ENCODE peak calls at places on chromosomes 13 and 19, in five cellular contexts. N is OCI-LY7, T is thoracic aorta, V is foreskin fibroblast, D is H9. M is an unnamed sample.

GRCh38 chr13:35388979-35389378 is 87.5 kb downstream of the MAB21L1 start:
- DNase-seq in N (no peak), T (no peak), V (peak; percentile 78), D (no peak), M (no peak)

GRCh38 chr13:113565526-113566226 is 18.9 kb upstream of the TFDP1 start:
- DNase-seq in N (no peak), T (no peak), V (no peak), D (no peak), M (no peak)

GRCh38 chr13:61277877-61278276 is 137.8 kb downstream of the PCDH20 start:
- DNase-seq in N (no peak), T (no peak), V (no peak), D (no peak), M (no peak)

GRCh38 chr19:10501971-10502523 is 1.1 kb downstream of the KEAP1 start:
- DNase-seq in N (peak; percentile 59), T (peak; percentile 37), V (peak; percentile 73), D (peak; percentile 49), M (peak; percentile 78)

GRCh38 chr13:33940898-33941297 is 122.9 kb downstream of the RFC3 start:
- DNase-seq in N (no peak), T (no peak), V (no peak), D (peak; percentile 70), M (no peak)

GRCh38 chr13:105428816-105429215 is 1106.6 kb downstream of the EFNB2 start:
- DNase-seq in N (no peak), T (no peak), V (peak; percentile 56), D (no peak), M (no peak)

GRCh38 chr13:67139551-67139950 is 90.6 kb downstream of the PCDH9 start:
- DNase-seq in N (no peak), T (no peak), V (peak; percentile 72), D (no peak), M (no peak)

GRCh38 chr13:113903361-113903760 is 39.5 kb upstream of the GAS6 start:
- DNase-seq in N (no peak), T (peak; percentile 41), V (peak; percentile 74), D (no peak), M (no peak)

GRCh38 chr19:43667524-43668405 is 2.2 kb downstream of the PLAUR start:
- DNase-seq in N (no peak), T (no peak), V (no peak), D (no peak), M (no peak)

GRCh38 chr13:37360556-37360955 is 238.0 kb downstream of the POSTN start:
- DNase-seq in N (no peak), T (no peak), V (peak; percentile 49), D (no peak), M (no peak)

GRCh38 chr13:77022341-77022740 is 4.6 kb downstream of the FBXL3 start:
- DNase-seq in N (no peak), T (no peak), V (peak; percentile 45), D (no peak), M (no peak)

GRCh38 chr13:37403776-37404497 is 194.6 kb downstream of the POSTN start:
- DNase-seq in N (no peak), T (no peak), V (peak; percentile 75), D (no peak), M (no peak)

GRCh38 chr13:40878321-40878720 is 88.9 kb downstream of the SLC25A15 start:
- DNase-seq in N (no peak), T (no peak), V (no peak), D (no peak), M (no peak)

GRCh38 chr13:30908416-30908980 is 2.4 kb downstream of the MEDAG start:
- DNase-seq in N (no peak), T (no peak), V (no peak), D (no peak), M (no peak)

GRCh38 chr13:112740502-112741131 is 50.8 kb downstream of the ATP11A start:
- DNase-seq in N (no peak), T (no peak), V (peak; percentile 83), D (no peak), M (no peak)

GRCh38 chr19:35135389-35135909 is 590 bp upstream of the LGI4 start:
- DNase-seq in N (peak; percentile 79), T (no peak), V (peak; percentile 81), D (peak; percentile 84), M (peak; percentile 92)

GRCh38 chr13:33258437-33259193 is 26.9 kb downstream of the STARD13 start:
- DNase-seq in N (no peak), T (no peak), V (peak; percentile 77), D (no peak), M (no peak)

GRCh38 chr13:100946588-100946987 is 272.0 kb upstream of the TMTC4 start:
- DNase-seq in N (no peak), T (no peak), V (no peak), D (no peak), M (no peak)

GRCh38 chr19:18274303-18274775 is at the start of gene IQCN:
- DNase-seq in N (no peak), T (no peak), V (peak; percentile 59), D (peak; percentile 75), M (no peak)

GRCh38 chr19:3275583-3276340 is 51.3 kb downstream of the CELF5 start:
- DNase-seq in N (peak; percentile 95), T (peak; percentile 7), V (peak; percentile 84), D (peak; percentile 96), M (peak; percentile 99)

GRCh38 chr13:42378383-42378780 is 106.4 kb downstream of the AKAP11 start:
- DNase-seq in N (no peak), T (no peak), V (no peak), D (no peak), M (no peak)

DNA sequence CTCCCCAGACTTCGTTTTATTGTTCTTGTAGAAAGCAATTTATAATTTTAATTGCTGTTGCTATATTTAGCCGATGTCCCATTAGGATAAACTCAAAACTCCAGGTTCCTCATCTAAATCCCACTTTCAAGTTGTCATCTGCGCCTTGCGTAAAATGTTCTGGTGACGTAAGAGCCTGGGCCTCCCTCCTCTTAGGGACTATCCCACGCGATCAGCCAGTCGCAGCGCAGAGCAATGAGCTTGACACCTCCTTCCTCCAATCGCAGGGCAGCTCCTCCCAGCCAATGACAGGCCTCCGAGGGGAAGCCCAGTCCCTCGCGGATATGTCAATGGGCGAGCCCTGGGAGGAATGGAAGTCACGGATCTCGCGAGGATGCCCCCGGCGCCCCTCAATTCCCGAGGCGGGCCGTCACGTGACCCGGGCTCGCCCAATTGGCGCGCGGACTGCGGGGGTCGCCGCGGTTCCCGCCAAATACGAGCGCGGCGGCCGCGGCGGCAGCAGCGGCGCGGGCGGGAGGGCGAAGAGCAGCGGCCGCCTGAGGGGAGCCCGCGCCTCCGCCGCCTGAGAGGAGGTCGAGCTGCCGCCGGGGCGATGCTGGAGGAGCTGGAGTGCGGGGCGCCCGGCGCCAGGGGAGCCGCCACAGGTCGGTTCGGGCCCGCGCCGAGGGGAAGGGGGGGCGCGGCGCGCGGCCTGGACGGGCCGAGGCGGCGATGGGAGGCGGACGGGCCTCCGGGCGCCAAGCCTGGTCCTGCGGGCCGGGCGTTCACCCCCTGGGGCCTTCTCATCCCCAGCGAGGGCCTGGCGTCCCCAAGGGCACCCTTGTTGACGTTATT is at the start of gene CHAF1A:
- DNase-seq in N (peak; percentile 100), T (peak; percentile 98), V (peak; percentile 100), D (peak; percentile 100), M (peak; percentile 100)
- TF ChIP-seq CTCF in N (no peak), T (no peak), V (no peak), D (no peak), M (no peak)

GRCh38 chr19:42113641-42114348 is 18.5 kb downstream of the POU2F2 start:
- DNase-seq in N (peak; percentile 95), T (no peak), V (peak; percentile 99), D (peak; percentile 80), M (peak; percentile 74)
- TF ChIP-seq CTCF in N (peak; percentile 66), T (no peak), V (peak; percentile 33), D (peak; percentile 47), M (no peak)

GRCh38 chr19:482186-483041 is 13.9 kb upstream of the MADCAM1 start:
- DNase-seq in N (no peak), T (no peak), V (no peak), D (no peak), M (no peak)

GRCh38 chr19:483332-484072 is 12.8 kb upstream of the MADCAM1 start:
- DNase-seq in N (no peak), T (no peak), V (no peak), D (no peak), M (no peak)

GRCh38 chr19:478236-478888 is 17.5 kb upstream of the SHC2 start:
- DNase-seq in N (no peak), T (no peak), V (no peak), D (no peak), M (no peak)

GRCh38 chr19:484494-484893 is 11.8 kb upstream of the MADCAM1 start:
- DNase-seq in N (no peak), T (no peak), V (no peak), D (no peak), M (no peak)

GRCh38 chr19:480016-480855 is 16.1 kb upstream of the MADCAM1 start:
- DNase-seq in N (no peak), T (peak; percentile 38), V (peak; percentile 76), D (peak; percentile 82), M (no peak)
- TF ChIP-seq CTCF in N (peak; percentile 47), T (peak; percentile 42), V (peak; percentile 42), D (peak; percentile 78), M (no peak)

GRCh38 chr13:98541701-98542203 is 35.2 kb downstream of the STK24 start:
- DNase-seq in N (no peak), T (no peak), V (peak; percentile 50), D (no peak), M (no peak)
- TF ChIP-seq CTCF in N (no peak), T (no peak), V (no peak), D (no peak), M (no peak)

M was measured in GM13976.